ENCODE peak calls at places on chromosomes 6 and 20, in five cellular contexts. H, W, T, O and D are unnamed samples. For H3K36me3, the result is how much of the 10 kb centered on the place peaks cover.

GRCh38 chr6:111871207-111871606 is 2.0 kb downstream of the FYN start:
- DNase-seq in O (no peak), T (no peak), H (no peak), W (no peak), D (peak)

GRCh38 chr6:45965787-45966186 is 49.9 kb downstream of the CLIC5 start:
- DNase-seq in W (no peak), H (no peak), T (no peak), O (no peak), D (no peak)

GRCh38 chr6:110687326-110687725 is 127.9 kb downstream of the CDK19 start:
- DNase-seq in H (no peak), T (no peak), O (no peak), W (no peak), D (peak)

GRCh38 chr6:106098383-106099234 is 12.5 kb downstream of the PRDM1 start:
- DNase-seq in W (no peak), O (peak), T (peak), H (no peak), D (peak)

GRCh38 chr6:140908505-140908904 is 1224.2 kb upstream of the GJE1 start:
- DNase-seq in H (no peak), T (no peak), W (no peak), O (no peak), D (no peak)

GRCh38 chr20:5191829-5192569 is 65.2 kb downstream of the CDS2 start:
- DNase-seq in T (peak), O (no peak), W (peak), H (no peak), D (peak)

GRCh38 chr20:43686820-43687219 is 19.9 kb downstream of the MYBL2 start:
- DNase-seq in O (no peak), T (no peak), W (no peak), H (no peak), D (no peak)

GRCh38 chr6:75752365-75752764 is 3.3 kb downstream of the MYO6 start:
- DNase-seq in O (no peak), W (peak), H (no peak), T (no peak), D (peak)

GRCh38 chr20:61449057-61449456 is 197.0 kb downstream of the CDH4 start:
- DNase-seq in T (no peak), O (no peak), H (no peak), W (no peak), D (no peak)

GRCh38 chr6:12509060-12509459 is 207.5 kb upstream of the PHACTR1 start:
- DNase-seq in W (no peak), H (no peak), O (no peak), T (no peak), D (no peak)

GRCh38 chr6:153088796-153089195 is 42.3 kb downstream of the RGS17 start:
- DNase-seq in T (no peak), H (no peak), W (peak), O (no peak), D (no peak)

GRCh38 chr6:35596448-35597442 is 84.0 kb upstream of the TULP1 start:
- DNase-seq in H (no peak), W (no peak), O (no peak), T (no peak), D (no peak)

GRCh38 chr6:134979142-134979541 is 29.2 kb upstream of the ALDH8A1 start:
- DNase-seq in W (no peak), O (no peak), T (no peak), H (no peak), D (no peak)

GRCh38 chr20:61953789-61954125 is 111.9 kb downstream of the TAF4 start:
- DNase-seq in W (no peak), T (peak), O (no peak), H (no peak), D (no peak)

GRCh38 chr6:163756079-163756478 is 341.6 kb downstream of the QKI start:
- DNase-seq in T (no peak), W (no peak), O (peak), H (no peak), D (no peak)

GRCh38 chr20:50987493-50988210 is 29.0 kb downstream of the MOCS3 start:
- DNase-seq in T (peak), W (peak), O (no peak), H (no peak), D (peak)

GRCh38 chr6:34161857-34162515 is 16.1 kb upstream of the GRM4 start:
- DNase-seq in H (no peak), W (no peak), T (no peak), O (no peak), D (no peak)

GRCh38 chr6:45477278-45477677 is 99.5 kb upstream of the SUPT3H start:
- DNase-seq in H (no peak), O (no peak), T (no peak), W (no peak), D (no peak)

GRCh38 chr6:82589509-82590206 is 226.0 kb downstream of the TPBG start:
- DNase-seq in W (peak), O (no peak), T (no peak), H (no peak), D (no peak)

GRCh38 chr6:12815884-12816600 is 99.5 kb downstream of the PHACTR1 start:
- DNase-seq in T (no peak), W (no peak), H (no peak), O (no peak), D (no peak)

GRCh38 chr6:90502866-90503407 is 83.9 kb downstream of the MAP3K7 start:
- DNase-seq in O (no peak), T (no peak), H (no peak), W (peak), D (peak)

GRCh38 chr6:79173378-79173777 is 61.1 kb downstream of the HMGN3 start:
- DNase-seq in O (no peak), T (no peak), H (no peak), W (no peak), D (no peak)

GRCh38 chr6:21754891-21755290 is 161.3 kb downstream of the SOX4 start:
- DNase-seq in T (no peak), O (peak), H (no peak), W (no peak), D (no peak)

GRCh38 chr20:37407573-37408002 is 61.6 kb downstream of the SRC start:
- DNase-seq in H (peak), T (peak), W (peak), O (no peak), D (no peak)
- H3K27ac ChIP-seq in H (no peak), T (no peak), W (no peak), O (no peak), D (no peak)

GRCh38 chr6:148547110-148547509 is 199.7 kb upstream of the UST start:
- DNase-seq in T (no peak), O (no peak), W (no peak), H (no peak), D (no peak)
- H3K36me3 ChIP-seq in T (under half), O (half or more), W (under half), H (half or more), D (under half)

DNA sequence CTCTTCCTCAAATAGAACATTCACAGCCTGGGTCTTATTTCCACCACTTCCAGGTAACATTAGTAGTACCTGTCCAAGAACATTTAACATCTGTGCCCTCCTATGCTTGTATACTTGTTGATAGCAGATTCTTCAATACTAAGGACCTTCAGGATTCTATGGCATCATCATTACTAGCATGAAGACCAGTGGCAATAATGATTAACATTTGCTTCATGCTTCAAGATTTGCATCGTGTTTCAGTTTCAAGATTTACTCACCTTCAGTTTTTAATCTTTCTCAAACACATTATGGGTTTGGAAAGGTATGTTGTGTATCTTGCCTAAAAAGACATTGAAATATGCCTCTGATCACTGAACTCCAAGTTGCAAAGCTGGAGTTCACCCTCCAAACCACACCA is 412.8 kb upstream of the NRSN1 start:
- DNase-seq in T (no peak), H (no peak), O (no peak), W (no peak), D (no peak)
- H3K27ac ChIP-seq in T (no peak), H (no peak), O (no peak), W (no peak), D (no peak)

DNA sequence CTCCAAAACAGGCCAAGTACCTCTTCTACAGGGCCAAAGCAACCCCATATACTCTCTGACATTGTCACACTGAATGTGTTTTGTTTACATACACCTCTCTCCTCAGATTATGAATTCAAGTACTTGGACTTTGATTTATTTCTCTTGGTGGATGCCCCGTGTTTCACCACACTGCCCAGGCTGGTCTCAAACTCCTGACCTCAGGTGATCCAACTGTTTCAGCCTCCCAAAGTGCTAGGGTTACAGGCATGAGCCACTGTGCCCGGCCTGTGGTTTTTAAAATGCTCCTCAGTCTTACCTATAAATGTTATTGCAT is 16.1 kb downstream of the CSNK2A1 start:
- DNase-seq in W (peak), T (no peak), O (no peak), H (no peak), D (peak)
- H3K36me3 ChIP-seq in W (under half), T (under half), O (under half), H (half or more), D (under half)